ENCODE peak calls at places on chromosomes 4 and X, in six cellular contexts. S is SK-N-SH, T is breast epithelium, P is upper lobe of left lung, Z is HL-60, R is stomach. B is an unnamed sample.

GRCh38 chr4:109091754-109092409 is 210.6 kb downstream of the COL25A1 start:
- DNase-seq in R (no peak), S (no peak), P (no peak), Z (no peak), T (no peak), B (no peak)

GRCh38 chrX:143634373-143634685 is 1.6 kb downstream of the SLITRK4 start:
- DNase-seq in T (no peak), Z (no peak), R (no peak), S (no peak), P (no peak), B (peak)

GRCh38 chr4:62449538-62449937 is 1249.4 kb downstream of the ADGRL3 start:
- DNase-seq in Z (no peak), R (no peak), S (no peak), P (no peak), T (no peak), B (no peak)

GRCh38 chr4:25658777-25659176 is 3.1 kb downstream of the SLC34A2 start:
- DNase-seq in Z (no peak), T (no peak), S (no peak), R (no peak), P (no peak), B (no peak)

GRCh38 chr4:77742054-77742453 is 77.1 kb downstream of the CNOT6L start:
- DNase-seq in T (no peak), P (no peak), R (no peak), Z (no peak), S (no peak), B (no peak)

GRCh38 chrX:35699642-35700041 is 98.5 kb upstream of the MAGEB16 start:
- DNase-seq in S (no peak), Z (peak), R (no peak), P (no peak), T (no peak), B (no peak)

GRCh38 chr4:124515591-124515990 is 196.9 kb downstream of the ANKRD50 start:
- DNase-seq in Z (no peak), R (no peak), P (no peak), S (no peak), T (no peak), B (no peak)

GRCh38 chrX:115330498-115331138 is 41.1 kb downstream of the LUZP4 start:
- DNase-seq in R (no peak), T (no peak), P (no peak), S (peak), Z (no peak), B (no peak)

GRCh38 chr4:105457997-105458396 is 15.9 kb downstream of the PPA2 start:
- DNase-seq in T (no peak), R (no peak), Z (no peak), S (no peak), P (no peak), B (no peak)

GRCh38 chr4:158025131-158025530 is 147.7 kb downstream of the GASK1B start:
- DNase-seq in P (no peak), Z (no peak), R (no peak), S (no peak), T (no peak), B (no peak)

GRCh38 chrX:21153033-21153432 is 221.2 kb upstream of the CNKSR2 start:
- DNase-seq in S (no peak), T (no peak), R (no peak), P (no peak), Z (no peak), B (no peak)

GRCh38 chr4:8675383-8675782 is 82.8 kb downstream of the CPZ start:
- DNase-seq in P (peak), Z (no peak), R (no peak), T (no peak), S (no peak), B (no peak)

GRCh38 chrX:140710710-140711109 is 1.2 kb downstream of the LINC00632 start:
- DNase-seq in P (no peak), S (peak), T (no peak), Z (no peak), R (no peak), B (no peak)

GRCh38 chr4:153766758-153767157 is 6.9 kb upstream of the RNF175 start:
- DNase-seq in P (no peak), S (no peak), R (no peak), Z (no peak), T (no peak), B (no peak)

GRCh38 chr4:85967872-85968271 is 392.0 kb downstream of the MAPK10 start:
- DNase-seq in T (no peak), S (no peak), R (no peak), P (no peak), Z (no peak), B (no peak)

GRCh38 chr4:13399257-13399656 is 84.9 kb downstream of the RAB28 start:
- DNase-seq in P (no peak), S (no peak), R (no peak), Z (no peak), T (no peak), B (no peak)

GRCh38 chr4:14180983-14181601 is 553.6 kb upstream of the BOD1L1 start:
- DNase-seq in Z (no peak), P (no peak), T (no peak), S (no peak), R (peak), B (no peak)

GRCh38 chr4:159401791-159402380 is 299.0 kb downstream of the RAPGEF2 start:
- DNase-seq in P (no peak), T (no peak), R (no peak), Z (no peak), S (no peak), B (no peak)

GRCh38 chrX:153726286-153727107 is 1.8 kb downstream of the ABCD1 start:
- DNase-seq in Z (peak), R (peak), T (no peak), S (peak), P (peak), B (no peak)

GRCh38 chr4:74181225-74181624 is 23.3 kb downstream of the MTHFD2L start:
- DNase-seq in R (no peak), Z (no peak), S (no peak), T (no peak), P (no peak), B (no peak)

GRCh38 chrX:9676311-9676710 is 89.3 kb downstream of the GPR143 start:
- DNase-seq in S (no peak), R (no peak), Z (no peak), P (no peak), T (no peak), B (no peak)

GRCh38 chr4:131499139-131499873 is 1649.8 kb upstream of the PCDH10 start:
- DNase-seq in R (no peak), S (no peak), P (no peak), T (no peak), Z (no peak), B (no peak)

GRCh38 chrX:22063284-22063683 is 31.2 kb downstream of the PHEX start:
- DNase-seq in P (no peak), R (no peak), S (no peak), T (no peak), Z (peak), B (no peak)

GRCh38 chr4:48949518-48950207 is 36.4 kb upstream of the CWH43 start:
- DNase-seq in R (no peak), S (no peak), Z (no peak), P (no peak), T (no peak), B (no peak)

GRCh38 chrX:135931644-135932487 is 38.4 kb downstream of the SAGE1 start:
- DNase-seq in P (peak), Z (no peak), R (peak), T (no peak), S (peak), B (no peak)

GRCh38 chrX:112512509-112512908 is 167.2 kb downstream of the LHFPL1 start:
- DNase-seq in R (no peak), Z (no peak), T (no peak), P (no peak), S (no peak), B (no peak)

GRCh38 chrX:21479695-21480280 is 105.6 kb downstream of the CNKSR2 start:
- DNase-seq in Z (peak), P (no peak), T (no peak), S (peak), R (no peak), B (no peak)

GRCh38 chrX:87636533-87636932 is 118.9 kb downstream of the KLHL4 start:
- DNase-seq in T (no peak), S (no peak), Z (no peak), P (no peak), R (no peak), B (no peak)

GRCh38 chr4:183185018-183185417 is 86.0 kb downstream of the WWC2 start:
- DNase-seq in S (no peak), Z (no peak), T (no peak), P (no peak), R (no peak), B (no peak)

GRCh38 chrX:16958356-16958755 is 11.9 kb downstream of the REPS2 start:
- DNase-seq in R (no peak), Z (no peak), T (no peak), S (no peak), P (no peak), B (no peak)

GRCh38 chr4:8319731-8320385 is 50.3 kb downstream of the HTRA3 start:
- DNase-seq in R (peak), P (no peak), T (peak), S (no peak), Z (no peak), B (peak)

GRCh38 chrX:122565952-122566351 is 618.1 kb upstream of the GRIA3 start:
- DNase-seq in P (no peak), R (no peak), T (no peak), S (peak), Z (no peak), B (no peak)

GRCh38 chr4:31259119-31259518 is 539.0 kb downstream of the PCDH7 start:
- DNase-seq in S (no peak), P (peak), R (no peak), Z (no peak), T (no peak), B (no peak)

GRCh38 chrX:124268099-124268498 is 64.4 kb upstream of the TEX13D start:
- DNase-seq in P (no peak), S (no peak), T (no peak), R (no peak), Z (no peak), B (no peak)

GRCh38 chr4:102533916-102534315 is 32.8 kb downstream of the NFKB1 start:
- DNase-seq in Z (no peak), T (no peak), S (no peak), P (no peak), R (no peak), B (no peak)

GRCh38 chr4:14023036-14023435 is 395.5 kb upstream of the BOD1L1 start:
- DNase-seq in S (no peak), Z (no peak), R (no peak), P (no peak), T (no peak), B (no peak)

GRCh38 chrX:23802431-23802830 is 19.5 kb downstream of the SAT1 start:
- DNase-seq in P (no peak), R (no peak), Z (no peak), S (no peak), T (no peak), B (no peak)

GRCh38 chr4:27084685-27085356 is 224.2 kb downstream of the STIM2 start:
- DNase-seq in P (peak), Z (no peak), S (peak), T (no peak), R (peak), B (no peak)
- TF ChIP-seq CTCF in P (no peak), Z (no peak), S (no peak), T (no peak), R (no peak), B (no peak)

GRCh38 chr4:155950461-155950860 is 3.2 kb downstream of the CTSO start:
- DNase-seq in P (no peak), Z (no peak), S (no peak), T (no peak), R (no peak), B (no peak)

GRCh38 chr4:155946486-155946885 is 7.2 kb downstream of the CTSO start:
- DNase-seq in Z (no peak), R (no peak), S (no peak), P (no peak), T (no peak), B (no peak)

GRCh38 chr4:155944516-155944915 is 9.2 kb downstream of the CTSO start:
- DNase-seq in P (no peak), S (no peak), Z (no peak), T (no peak), R (no peak), B (no peak)

GRCh38 chr4:155952546-155952945 is 1.1 kb downstream of the CTSO start:
- DNase-seq in P (no peak), R (no peak), Z (no peak), T (no peak), S (no peak), B (no peak)

DNA sequence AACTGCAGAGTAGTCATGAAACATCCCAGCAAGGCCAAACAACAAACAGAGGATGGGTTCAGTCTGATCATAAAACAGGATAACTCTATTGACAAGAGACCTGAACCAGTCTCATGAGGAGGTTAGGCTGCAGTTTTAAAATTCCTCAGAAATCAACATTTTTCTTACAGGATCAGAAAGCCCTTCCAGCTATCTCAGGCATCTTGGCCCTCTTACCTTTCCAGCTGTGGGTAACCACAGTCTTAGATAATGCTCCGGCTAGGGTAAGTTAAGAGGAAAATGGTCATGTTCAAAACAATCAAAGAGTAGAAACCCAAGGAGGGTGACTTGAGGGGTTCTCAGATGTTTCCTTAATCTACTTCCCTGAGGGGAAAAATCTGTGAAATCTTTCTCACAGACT is 5.1 kb downstream of the CTSO start:
- DNase-seq in Z (no peak), P (no peak), S (no peak), T (no peak), R (no peak), B (no peak)
- H3K4me3 ChIP-seq in Z (no peak), P (no peak), S (no peak), T (no peak), R (no peak), B (no peak)

GRCh38 chr4:36249605-36250004 is 5.3 kb upstream of the ARAP2 start:
- DNase-seq in R (no peak), S (no peak), Z (no peak), T (no peak), P (no peak), B (no peak)

GRCh38 chr4:36241771-36242170 is 2.5 kb downstream of the ARAP2 start:
- DNase-seq in T (no peak), R (no peak), S (no peak), P (no peak), Z (no peak), B (no peak)

GRCh38 chr4:36242629-36243354 is 1.5 kb downstream of the ARAP2 start:
- DNase-seq in R (no peak), Z (no peak), S (no peak), P (no peak), T (no peak), B (no peak)

GRCh38 chr4:36243355-36244256 is 708 bp downstream of the ARAP2 start:
- DNase-seq in S (peak), T (peak), R (peak), Z (no peak), P (no peak), B (peak)

GRCh38 chr4:36244257-36245084 is at the start of gene ARAP2:
- DNase-seq in Z (no peak), P (peak), R (peak), T (peak), S (peak), B (peak)
- TF ChIP-seq POLR2AphosphoS5 in Z (peak), P (peak), R (no peak), T (no peak), S (no peak), B (no peak)

GRCh38 chr4:151692821-151693504 is 67.8 kb downstream of the GATB start:
- DNase-seq in Z (no peak), R (no peak), T (no peak), P (peak), S (no peak), B (no peak)
- TF ChIP-seq CTCF in Z (no peak), R (no peak), T (no peak), P (no peak), S (no peak), B (no peak)

GRCh38 chr4:139633195-139633594 is 32.4 kb upstream of the MGST2 start:
- DNase-seq in P (no peak), S (no peak), T (no peak), R (no peak), Z (no peak), B (no peak)
- H3K4me3 ChIP-seq in P (no peak), S (no peak), T (peak), R (peak), Z (no peak), B (no peak)

GRCh38 chr4:122053186-122053585 is 98.9 kb upstream of the BLTP1 start:
- DNase-seq in P (no peak), T (no peak), S (no peak), Z (no peak), R (no peak), B (no peak)

GRCh38 chr4:122047706-122048425 is 96.0 kb upstream of the TRPC3 start:
- DNase-seq in T (no peak), R (no peak), P (peak), S (no peak), Z (no peak), B (no peak)

GRCh38 chr4:122046255-122046654 is 94.4 kb upstream of the TRPC3 start:
- DNase-seq in S (no peak), R (no peak), T (no peak), P (no peak), Z (no peak), B (no peak)

GRCh38 chr4:122052714-122053113 is 99.4 kb upstream of the BLTP1 start:
- DNase-seq in R (no peak), T (no peak), P (no peak), S (no peak), Z (no peak), B (no peak)

GRCh38 chr4:122050836-122051235 is 99.0 kb upstream of the TRPC3 start:
- DNase-seq in P (no peak), Z (no peak), R (no peak), T (no peak), S (no peak), B (no peak)
- TF ChIP-seq POLR2AphosphoS5 in P (no peak), Z (no peak), R (no peak), T (no peak), S (no peak), B (no peak)

GRCh38 chr4:9979101-9979815 is 42.0 kb downstream of the SLC2A9 start:
- DNase-seq in R (no peak), P (no peak), T (no peak), Z (no peak), S (peak), B (no peak)

GRCh38 chr4:9983211-9983610 is 38.1 kb downstream of the SLC2A9 start:
- DNase-seq in S (no peak), T (no peak), P (peak), R (no peak), Z (no peak), B (no peak)

GRCh38 chr4:9984621-9985020 is 36.7 kb downstream of the SLC2A9 start:
- DNase-seq in Z (no peak), S (no peak), T (no peak), R (no peak), P (no peak), B (no peak)

GRCh38 chr4:9977518-9978031 is 43.7 kb downstream of the SLC2A9 start:
- DNase-seq in Z (no peak), P (no peak), R (no peak), T (no peak), S (no peak), B (no peak)

GRCh38 chr4:9980898-9981297 is 40.4 kb downstream of the SLC2A9 start:
- DNase-seq in Z (no peak), R (no peak), S (no peak), P (no peak), T (no peak), B (no peak)
- TF ChIP-seq CTCF in Z (no peak), R (no peak), S (no peak), P (no peak), T (no peak), B (no peak)

GRCh38 chr4:168498259-168498658 is 1.4 kb downstream of the PALLD start:
- DNase-seq in P (no peak), Z (no peak), R (no peak), S (no peak), T (no peak), B (no peak)
- H3K4me3 ChIP-seq in P (no peak), Z (no peak), R (no peak), S (no peak), T (no peak), B (no peak)

GRCh38 chr4:140097572-140097971 is 56.4 kb downstream of the MAML3 start:
- DNase-seq in R (no peak), T (no peak), S (no peak), Z (no peak), P (no peak), B (no peak)
- TF ChIP-seq POLR2AphosphoS5 in R (no peak), T (no peak), S (no peak), Z (no peak), P (no peak), B (no peak)

B was measured in suprapubic skin.